ENCODE peak calls at places on chromosomes 5 and 9, in nine cellular contexts. V is astrocyte; J is fibroblast of lung; D is A673; Y is esophagus squamous epithelium; Q is CD8-positive, alpha-beta T cell; H is mammary epithelial cell; B is PC-3; C is stomach. N is an unnamed sample. For H3K9me3 and H3K27me3, the result is how much of the 10 kb centered on the place peaks cover.

GRCh38 chr9:129853614-129854013 is 18.4 kb downstream of the USP20 start:
- DNase-seq in Q (no peak), D (no peak), B (no peak), J (no peak), Y (no peak), V (no peak), C (no peak), H (no peak), N (no peak)

GRCh38 chr9:98523231-98523901 is 185.4 kb downstream of the GABBR2 start:
- DNase-seq in H (peak), C (no peak), Y (no peak), V (no peak), B (peak), Q (no peak), J (peak), D (no peak), N (no peak)

GRCh38 chr5:143737073-143737472 is 74.9 kb upstream of the HMHB1 start:
- DNase-seq in D (no peak), V (no peak), Y (no peak), Q (no peak), C (no peak), B (no peak), J (no peak), H (no peak), N (no peak)

GRCh38 chr5:59236996-59237395 is 654.1 kb downstream of the RAB3C start:
- DNase-seq in Q (no peak), C (no peak), J (peak), Y (no peak), D (no peak), H (no peak), V (peak), B (peak), N (no peak)

GRCh38 chr5:77645158-77645994 is 6.9 kb upstream of the OTP start:
- DNase-seq in V (no peak), C (peak), B (no peak), J (no peak), Q (peak), Y (no peak), H (no peak), D (peak), N (no peak)

GRCh38 chr9:13845460-13845859 is 468.5 kb downstream of the NFIB start:
- DNase-seq in Y (no peak), J (peak), V (peak), D (no peak), C (no peak), Q (no peak), H (peak), B (no peak), N (no peak)

GRCh38 chr9:20701058-20701457 is 17.0 kb downstream of the FOCAD start:
- DNase-seq in Y (no peak), V (no peak), H (no peak), Q (no peak), B (no peak), D (no peak), C (no peak), J (peak), N (no peak)

GRCh38 chr5:73120222-73121108 is at the start of gene TMEM171:
- DNase-seq in Q (no peak), V (peak), D (peak), Y (no peak), C (peak), H (peak), B (peak), J (peak), N (no peak)

GRCh38 chr5:102700126-102700851 is 54.8 kb upstream of the PAM start:
- DNase-seq in D (no peak), V (no peak), B (no peak), H (no peak), Y (no peak), J (no peak), Q (no peak), C (no peak), N (no peak)

GRCh38 chr5:102858808-102859207 is 103.7 kb downstream of the PAM start:
- DNase-seq in B (peak), H (peak), D (no peak), J (peak), C (no peak), V (peak), Y (no peak), Q (no peak), N (no peak)

GRCh38 chr5:2163940-2164490 is 281.3 kb upstream of the IRX4 start:
- DNase-seq in B (no peak), Y (no peak), C (no peak), Q (no peak), V (no peak), J (no peak), H (no peak), D (no peak), N (no peak)

GRCh38 chr9:135476561-135476960 is 3.0 kb upstream of the PPP1R26 start:
- DNase-seq in B (no peak), J (no peak), D (no peak), Y (no peak), C (no peak), Q (no peak), V (no peak), H (no peak), N (no peak)

GRCh38 chr9:11702529-11702928 is 990.7 kb upstream of the TYRP1 start:
- DNase-seq in B (peak), Y (no peak), V (no peak), C (no peak), H (no peak), J (no peak), D (peak), Q (no peak), N (no peak)

GRCh38 chr9:6054280-6055099 is 39.1 kb upstream of the RANBP6 start:
- DNase-seq in J (peak), Y (no peak), C (peak), D (peak), V (peak), H (peak), B (peak), Q (peak), N (peak)

GRCh38 chr5:87069974-87070608 is 197.6 kb upstream of the RASA1 start:
- DNase-seq in J (peak), D (peak), C (no peak), Y (no peak), B (peak), H (peak), Q (no peak), V (peak), N (no peak)

GRCh38 chr9:124969401-124969800 is 28.5 kb upstream of the GOLGA1 start:
- DNase-seq in D (no peak), C (no peak), B (no peak), Q (no peak), J (no peak), H (no peak), Y (no peak), V (no peak), N (no peak)

GRCh38 chr5:17148481-17148880 is 69.0 kb upstream of the BASP1 start:
- DNase-seq in Q (no peak), C (no peak), V (no peak), B (no peak), Y (no peak), H (no peak), D (no peak), J (peak), N (no peak)

GRCh38 chr5:157506066-157506590 is 46.1 kb downstream of the NIPAL4 start:
- DNase-seq in Q (no peak), Y (no peak), H (no peak), J (peak), D (no peak), C (no peak), V (peak), B (no peak), N (no peak)

GRCh38 chr9:114080773-114081440 is 2.8 kb upstream of the AMBP start:
- DNase-seq in Y (no peak), B (peak), D (no peak), J (no peak), Q (no peak), C (peak), V (no peak), H (no peak), N (no peak)

GRCh38 chr5:172007153-172007794 is 836 bp upstream of the FBXW11 start:
- DNase-seq in Q (peak), H (no peak), J (no peak), D (no peak), B (peak), V (peak), Y (no peak), C (no peak), N (no peak)

GRCh38 chr5:149133795-149134777 is 7.2 kb upstream of the ABLIM3 start:
- DNase-seq in J (peak), C (peak), H (peak), B (peak), D (no peak), Y (no peak), V (peak), Q (no peak), N (no peak)

GRCh38 chr5:3598725-3599282 is 3.2 kb downstream of the IRX1 start:
- DNase-seq in Y (no peak), Q (no peak), J (peak), H (peak), B (no peak), D (no peak), C (no peak), V (peak), N (no peak)

GRCh38 chr5:179241175-179241574 is 104.1 kb downstream of the ADAMTS2 start:
- DNase-seq in C (no peak), J (no peak), H (no peak), B (no peak), D (no peak), Q (no peak), Y (no peak), V (no peak), N (no peak)
- H3K9me3 ChIP-seq in C (under half), J (under half), H (under half), B (under half), D (under half), Q (under half), Y (under half), V (under half), N (under half)

GRCh38 chr5:170642066-170642735 is 138.4 kb downstream of the KCNIP1 start:
- DNase-seq in Y (no peak), B (no peak), D (no peak), J (no peak), H (no peak), Q (no peak), V (no peak), C (no peak), N (no peak)

GRCh38 chr5:170642776-170643436 is 139.1 kb downstream of the KCNIP1 start:
- DNase-seq in C (no peak), J (no peak), D (no peak), Y (no peak), V (no peak), B (peak), H (no peak), Q (no peak), N (no peak)

GRCh38 chr5:170643591-170643990 is 139.8 kb downstream of the KCNIP1 start:
- DNase-seq in V (no peak), D (no peak), Y (no peak), B (no peak), Q (no peak), J (no peak), C (no peak), H (no peak), N (no peak)

GRCh38 chr5:170641589-170642031 is 137.8 kb downstream of the KCNIP1 start:
- DNase-seq in H (no peak), Y (no peak), D (no peak), J (no peak), C (no peak), B (no peak), Q (no peak), V (no peak), N (no peak)

DNA sequence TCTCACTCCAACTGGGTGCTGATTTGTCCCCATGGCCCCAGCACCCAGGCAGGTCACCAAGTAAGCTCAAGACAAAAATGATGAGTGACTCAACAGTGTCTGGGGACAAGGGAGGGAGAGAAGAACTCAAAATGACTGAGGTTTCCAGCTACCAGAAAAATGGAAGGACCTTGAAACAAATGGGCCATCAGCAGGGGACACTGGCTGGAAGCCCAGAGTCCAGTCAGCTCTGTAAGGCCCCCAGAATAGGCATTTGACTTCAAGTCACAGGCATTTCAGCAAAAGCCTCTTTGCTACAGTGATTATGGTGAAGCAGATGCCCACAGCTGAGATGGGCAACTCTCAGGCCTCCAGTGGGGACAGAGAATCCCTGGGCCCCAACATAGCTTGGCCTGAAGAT is 139.0 kb upstream of the GABRP start:
- DNase-seq in B (no peak), V (no peak), Q (no peak), Y (no peak), H (no peak), J (no peak), D (no peak), C (no peak), N (no peak)
- H3K27me3 ChIP-seq in B (under half), V (under half), Q (under half), Y (under half), H (under half), J (under half), D (under half), C (under half), N (under half)

GRCh38 chr5:62791059-62791458 is 212.4 kb downstream of the LRRC70 start:
- DNase-seq in J (no peak), V (no peak), Y (no peak), Q (no peak), B (no peak), D (peak), C (no peak), H (peak), N (no peak)
- TF ChIP-seq CTCF in J (no peak), V (peak), Y (no peak), Q (no peak), B (peak), D (peak), C (no peak), H (peak), N (no peak)

DNA sequence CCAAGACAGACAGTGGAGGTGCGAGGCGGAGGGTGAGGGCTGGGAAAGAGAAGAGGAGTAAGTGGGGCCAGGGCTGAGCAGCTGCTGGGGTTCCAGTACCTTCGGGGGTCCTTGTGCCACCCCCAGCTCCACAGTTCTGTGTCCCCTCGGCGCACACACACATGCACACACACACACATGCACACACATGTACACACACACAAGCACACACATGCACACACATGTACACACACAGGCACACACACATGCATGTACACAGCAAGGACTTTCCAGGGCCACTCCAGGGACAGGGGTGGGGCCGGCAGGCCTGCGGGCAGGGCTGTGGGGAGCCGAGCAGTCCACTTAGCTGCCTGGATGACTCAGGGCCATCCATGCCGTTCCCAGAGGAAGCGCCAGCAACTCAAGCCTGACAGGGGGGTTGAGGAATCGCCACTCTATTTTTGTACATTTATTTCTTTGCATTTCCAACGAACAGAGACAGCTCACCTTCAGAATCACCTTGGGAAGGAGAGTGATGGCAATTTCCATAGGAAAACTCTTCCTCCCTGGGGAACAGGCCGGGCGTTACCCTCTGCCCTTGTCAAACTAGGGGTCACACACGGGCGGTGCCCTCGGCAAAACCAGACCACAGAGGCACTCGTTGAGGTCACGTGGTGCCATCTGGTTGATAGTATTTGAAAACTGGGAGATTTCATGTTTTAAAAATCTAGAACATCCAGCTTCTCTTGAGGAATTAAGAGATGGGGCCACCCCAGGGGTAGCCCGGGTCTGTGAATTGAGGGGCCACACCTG is 135.7 kb downstream of the ADAMTS2 start:
- DNase-seq in C (no peak), Q (no peak), H (no peak), J (peak), D (no peak), B (peak), V (peak), Y (no peak), N (no peak)
- H3K9me3 ChIP-seq in C (under half), Q (under half), H (under half), J (under half), D (under half), B (under half), V (under half), Y (under half), N (under half)

GRCh38 chr5:179345429-179346321 is at the start of gene ADAMTS2:
- DNase-seq in V (no peak), J (no peak), Q (no peak), D (peak), B (no peak), C (peak), H (no peak), Y (no peak), N (no peak)
- H3K27me3 ChIP-seq in V (under half), J (under half), Q (under half), D (half or more), B (half or more), C (under half), H (under half), Y (half or more), N (half or more)

GRCh38 chr5:145903113-145903512 is 30.3 kb upstream of the GRXCR2 start:
- DNase-seq in B (no peak), H (no peak), J (no peak), Q (no peak), C (no peak), D (peak), Y (no peak), V (no peak), N (no peak)
- TF ChIP-seq CTCF in B (peak), H (peak), J (no peak), Q (no peak), C (no peak), D (peak), Y (no peak), V (peak), N (no peak)

GRCh38 chr5:178777557-178777956 is 47.1 kb upstream of the ZNF354A start:
- DNase-seq in C (no peak), H (no peak), B (no peak), V (no peak), Q (no peak), D (no peak), J (no peak), Y (no peak), N (no peak)

GRCh38 chr5:178774866-178775539 is 44.5 kb upstream of the ZNF354A start:
- DNase-seq in H (no peak), B (no peak), Q (no peak), Y (no peak), V (no peak), C (no peak), D (no peak), J (no peak), N (no peak)

GRCh38 chr5:178770621-178771020 is 40.2 kb upstream of the ZNF354A start:
- DNase-seq in V (no peak), C (no peak), Q (no peak), D (no peak), Y (no peak), J (no peak), H (no peak), B (no peak), N (no peak)

GRCh38 chr5:178772351-178772750 is 41.9 kb upstream of the ZNF354A start:
- DNase-seq in H (no peak), D (no peak), B (no peak), V (no peak), J (no peak), Y (no peak), Q (no peak), C (no peak), N (no peak)

DNA sequence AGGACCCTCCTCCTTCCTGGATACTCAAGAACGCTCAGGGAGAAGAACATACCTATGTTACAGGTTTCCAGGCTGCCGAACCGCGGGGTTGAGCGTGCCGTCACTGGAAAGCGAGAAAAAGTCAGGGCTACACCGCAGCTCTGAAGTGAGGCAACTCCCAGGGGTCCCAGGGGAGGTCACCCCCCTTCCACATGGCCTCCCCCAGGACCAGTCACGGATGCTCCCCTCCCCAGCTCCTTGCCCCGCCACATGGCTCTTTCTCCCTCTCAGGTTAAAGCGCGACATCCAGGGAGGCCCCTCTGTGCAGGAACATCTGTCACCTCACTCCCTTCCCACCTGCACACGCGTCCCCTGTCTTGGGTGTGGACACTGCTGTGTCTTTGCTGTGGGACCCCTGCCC is 44.0 kb upstream of the ZNF354A start:
- DNase-seq in J (no peak), C (no peak), H (no peak), D (no peak), B (no peak), V (no peak), Q (no peak), Y (no peak), N (no peak)
- H3K9me3 ChIP-seq in J (under half), C (under half), H (under half), D (under half), B (under half), V (under half), Q (under half), Y (under half), N (under half)

GRCh38 chr9:137078701-137079400 is 1.5 kb downstream of the UAP1L1 start:
- DNase-seq in H (no peak), C (no peak), Y (no peak), Q (no peak), D (no peak), V (no peak), J (no peak), B (no peak), N (no peak)
- H3K27me3 ChIP-seq in H (under half), C (under half), Y (under half), Q (under half), D (under half), V (under half), J (under half), B (under half), N (under half)

DNA sequence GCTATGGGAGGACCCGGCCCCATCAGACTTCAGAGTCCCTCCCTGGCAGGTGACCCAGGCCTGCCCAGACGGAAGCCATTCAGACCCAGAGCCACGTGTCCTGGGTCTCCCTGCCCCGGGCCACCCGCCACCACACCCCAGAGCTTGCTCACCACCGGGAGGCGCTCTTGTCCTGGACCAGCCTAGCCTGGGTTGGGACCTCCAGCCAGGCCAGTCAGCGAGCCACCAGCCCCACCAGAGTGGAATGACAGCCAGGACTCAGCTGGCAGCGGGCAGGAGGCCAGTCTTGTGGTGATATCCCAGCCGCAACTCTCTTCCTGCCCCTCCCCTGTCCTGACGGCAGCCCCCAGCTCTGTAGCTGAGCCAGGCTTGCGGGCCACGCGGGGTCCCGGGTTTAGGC is 1.7 kb upstream of the PTGDS start:
- DNase-seq in H (no peak), Y (no peak), C (no peak), Q (no peak), J (no peak), V (no peak), B (no peak), D (no peak), N (no peak)
- TF ChIP-seq CTCF in H (no peak), Y (no peak), C (no peak), Q (peak), J (no peak), V (no peak), B (no peak), D (peak), N (peak)

GRCh38 chr9:71878327-71879274 is 32.4 kb downstream of the ABHD17B start:
- DNase-seq in C (no peak), V (no peak), B (no peak), Y (no peak), H (no peak), Q (no peak), J (no peak), D (no peak), N (no peak)

GRCh38 chr9:71884005-71884404 is 27.0 kb downstream of the ABHD17B start:
- DNase-seq in V (no peak), B (no peak), Q (no peak), J (no peak), D (no peak), Y (no peak), H (no peak), C (no peak), N (no peak)

GRCh38 chr9:71876829-71877228 is 34.2 kb downstream of the ABHD17B start:
- DNase-seq in J (no peak), B (no peak), C (no peak), V (no peak), Y (no peak), H (no peak), D (no peak), Q (no peak), N (no peak)

GRCh38 chr9:71876106-71876505 is 34.9 kb downstream of the ABHD17B start:
- DNase-seq in B (no peak), C (no peak), V (no peak), H (no peak), Q (no peak), D (no peak), J (no peak), Y (no peak), N (no peak)

GRCh38 chr9:71879644-71880174 is 31.3 kb downstream of the ABHD17B start:
- DNase-seq in V (no peak), Y (no peak), H (no peak), D (no peak), C (no peak), Q (no peak), J (no peak), B (no peak), N (no peak)
- H3K9me3 ChIP-seq in V (under half), Y (under half), H (under half), D (half or more), C (half or more), Q (under half), J (under half), B (under half), N (under half)

N was measured in CD4-positive, alpha-beta T cell.